ENCODE peak calls at places on chromosomes 2 and 18, in nine cellular contexts. P is hepatocyte; K is neuronal stem cell; B is HL-60; Q is WERI-Rb-1; X is HFF-Myc; G is CD8-positive, alpha-beta memory T cell; V is skeletal muscle cell; H is HCT116. E is an unnamed sample.

GRCh38 chr2:161418715-161419337 is 2.7 kb downstream of the TBR1 start:
- DNase-seq in Q (no peak), X (no peak), B (peak), K (peak), P (peak), G (no peak), H (no peak), V (no peak), E (peak)

GRCh38 chr2:101114815-101115214 is 36.4 kb downstream of the TBC1D8 start:
- DNase-seq in P (no peak), V (no peak), K (no peak), Q (peak), X (no peak), H (no peak), G (no peak), B (peak), E (no peak)

GRCh38 chr2:207848545-207848928 is 78.8 kb upstream of the FZD5 start:
- DNase-seq in G (no peak), B (no peak), H (no peak), V (no peak), P (no peak), X (no peak), Q (no peak), K (no peak), E (no peak)

GRCh38 chr18:407825-408224 is 92.7 kb downstream of the COLEC12 start:
- DNase-seq in Q (no peak), H (no peak), B (no peak), G (no peak), V (no peak), P (no peak), K (no peak), X (no peak), E (no peak)

GRCh38 chr2:7572460-7572859 is 655.2 kb downstream of the RNF144A start:
- DNase-seq in V (no peak), B (no peak), Q (no peak), X (no peak), P (no peak), K (no peak), G (peak), H (no peak), E (no peak)

GRCh38 chr2:42234056-42234455 is 64.9 kb downstream of the EML4 start:
- DNase-seq in B (no peak), K (no peak), Q (no peak), H (no peak), V (no peak), P (peak), G (no peak), X (no peak), E (no peak)

GRCh38 chr2:73588177-73588576 is 54.0 kb downstream of the NAT8 start:
- DNase-seq in G (no peak), K (no peak), Q (no peak), B (no peak), V (no peak), X (no peak), P (no peak), H (no peak), E (peak)

GRCh38 chr2:1843646-1844045 is 99.3 kb upstream of the PXDN start:
- DNase-seq in Q (no peak), B (no peak), V (no peak), G (no peak), K (no peak), X (no peak), P (no peak), H (no peak), E (no peak)

GRCh38 chr2:232454630-232455029 is 1.3 kb upstream of the ALPI start:
- DNase-seq in G (no peak), V (no peak), Q (no peak), X (no peak), P (peak), B (no peak), K (no peak), H (no peak), E (no peak)

GRCh38 chr2:61582191-61582590 is 44.0 kb upstream of the XPO1 start:
- DNase-seq in G (no peak), K (no peak), H (no peak), V (no peak), X (no peak), P (no peak), B (no peak), Q (no peak), E (no peak)

GRCh38 chr2:31318360-31319336 is 84.7 kb downstream of the EHD3 start:
- DNase-seq in X (no peak), Q (no peak), K (no peak), P (no peak), H (no peak), G (no peak), V (no peak), B (peak), E (no peak)

GRCh38 chr2:85445316-85446295 is 27.1 kb downstream of the SH2D6 start:
- DNase-seq in X (no peak), H (no peak), V (no peak), Q (no peak), P (peak), G (no peak), K (no peak), B (no peak), E (peak)

GRCh38 chr2:95388091-95388692 is 14.3 kb upstream of the FAHD2A start:
- DNase-seq in G (no peak), H (no peak), P (no peak), K (no peak), V (no peak), Q (no peak), X (no peak), B (no peak), E (no peak)

GRCh38 chr2:120346667-120347358 is 877 bp downstream of the INHBB start:
- DNase-seq in B (peak), H (no peak), Q (no peak), G (no peak), K (no peak), V (peak), P (peak), X (no peak), E (no peak)

GRCh38 chr2:207771421-207771820 is 1.7 kb upstream of the FZD5 start:
- DNase-seq in Q (no peak), V (no peak), P (no peak), X (no peak), H (no peak), B (no peak), K (no peak), G (no peak), E (no peak)

GRCh38 chr18:45335644-45336043 is 279.6 kb upstream of the SLC14A2 start:
- DNase-seq in H (no peak), V (no peak), P (no peak), Q (no peak), K (no peak), G (no peak), B (no peak), X (no peak), E (no peak)

GRCh38 chr2:114729025-114729424 is 286.6 kb downstream of the DPP10 start:
- DNase-seq in V (no peak), G (no peak), K (no peak), H (no peak), Q (peak), X (no peak), P (peak), B (no peak), E (no peak)

GRCh38 chr2:12819098-12819465 is 102.3 kb downstream of the TRIB2 start:
- DNase-seq in B (peak), V (peak), H (no peak), Q (no peak), K (no peak), G (no peak), X (peak), P (peak), E (peak)

GRCh38 chr2:101689120-101689827 is 8.2 kb upstream of the MAP4K4 start:
- DNase-seq in P (no peak), K (no peak), Q (no peak), B (no peak), G (no peak), V (no peak), X (no peak), H (no peak), E (no peak)

GRCh38 chr2:163970058-163970806 is 234.4 kb upstream of the FIGN start:
- DNase-seq in X (no peak), P (no peak), H (no peak), Q (no peak), K (no peak), B (no peak), G (no peak), V (no peak), E (no peak)

GRCh38 chr2:195536863-195537262 is 120.2 kb upstream of the SLC39A10 start:
- DNase-seq in Q (no peak), B (no peak), V (no peak), G (no peak), K (no peak), H (no peak), P (no peak), X (no peak), E (no peak)

GRCh38 chr2:26675651-26676255 is 16.8 kb upstream of the KCNK3 start:
- DNase-seq in G (no peak), P (no peak), K (no peak), H (no peak), B (no peak), X (no peak), V (no peak), Q (peak), E (no peak)

GRCh38 chr18:22424564-22424963 is 6.8 kb upstream of the CTAGE1 start:
- DNase-seq in V (no peak), P (no peak), H (no peak), Q (no peak), B (no peak), X (no peak), G (no peak), K (no peak), E (no peak)

GRCh38 chr2:232889876-232890401 is 19.9 kb downstream of the SNORC start:
- DNase-seq in Q (no peak), B (no peak), X (no peak), V (no peak), P (peak), H (no peak), K (no peak), G (no peak), E (no peak)

GRCh38 chr2:14387332-14387731 is 245.2 kb upstream of the LRATD1 start:
- DNase-seq in K (no peak), G (no peak), X (no peak), P (no peak), H (no peak), Q (no peak), B (no peak), V (no peak), E (no peak)

GRCh38 chr2:43737097-43737854 is 36.6 kb upstream of the DYNC2LI1 start:
- DNase-seq in G (no peak), X (no peak), Q (no peak), V (peak), B (no peak), H (peak), K (no peak), P (peak), E (no peak)

GRCh38 chr2:225157052-225157451 is 114.8 kb upstream of the DOCK10 start:
- DNase-seq in P (no peak), H (no peak), X (no peak), Q (no peak), B (no peak), K (no peak), V (no peak), G (no peak), E (no peak)

GRCh38 chr18:57446322-57446721 is 11.1 kb downstream of the ONECUT2 start:
- DNase-seq in G (no peak), H (no peak), B (peak), V (no peak), K (no peak), P (no peak), Q (peak), X (no peak), E (no peak)

GRCh38 chr2:30113617-30114293 is 33.1 kb upstream of the YPEL5 start:
- DNase-seq in K (no peak), Q (no peak), V (peak), H (no peak), X (peak), B (no peak), G (no peak), P (peak), E (peak)

GRCh38 chr18:38256366-38256765 is 690.8 kb upstream of the CELF4 start:
- DNase-seq in X (no peak), V (no peak), B (no peak), K (no peak), H (no peak), G (no peak), Q (no peak), P (no peak), E (no peak)

GRCh38 chr2:144890828-144891227 is 370.9 kb upstream of the ZEB2 start:
- DNase-seq in K (no peak), B (no peak), V (no peak), P (peak), Q (no peak), H (peak), X (no peak), G (no peak), E (peak)

GRCh38 chr2:207865210-207865609 is 95.5 kb upstream of the FZD5 start:
- DNase-seq in G (no peak), B (no peak), V (no peak), H (no peak), X (no peak), K (no peak), P (no peak), Q (no peak), E (no peak)

DNA sequence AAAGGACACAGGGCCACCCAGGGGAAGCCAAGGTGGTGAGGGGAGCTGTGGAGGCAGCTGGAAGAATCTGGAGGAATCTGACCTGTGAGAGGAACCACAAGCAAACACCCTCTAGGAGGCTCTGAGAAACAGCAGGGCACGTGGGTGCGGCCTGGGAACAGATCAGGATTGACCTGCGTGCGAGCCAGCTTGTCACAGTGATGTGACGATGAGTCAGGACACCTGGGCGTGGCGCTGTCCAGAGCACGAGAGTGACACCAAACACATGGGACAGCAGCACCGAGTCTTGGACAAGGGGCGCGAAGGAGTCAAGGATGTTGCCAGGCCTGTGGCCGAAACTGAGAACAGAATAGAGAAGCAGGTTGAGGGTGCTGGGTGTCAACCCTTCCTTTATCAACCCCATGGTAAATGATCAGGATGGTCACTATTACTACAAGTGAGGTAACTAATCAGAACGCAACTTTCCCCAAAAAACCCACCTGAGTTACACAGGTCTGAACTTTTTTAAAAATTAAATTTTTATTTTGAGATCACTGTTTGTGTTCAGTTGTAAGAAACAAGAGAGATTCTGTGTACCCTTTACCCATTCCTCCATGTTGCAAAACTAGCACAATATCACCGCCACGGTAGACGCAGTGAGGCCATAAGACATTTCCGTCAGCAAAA is 637 bp upstream of the SFT2D3 start:
- DNase-seq in K (peak), P (peak), H (peak), V (no peak), G (no peak), B (peak), Q (peak), X (no peak), E (no peak)
- H3K4me3 ChIP-seq in K (peak), P (peak), H (peak), V (peak), G (peak), B (peak), Q (peak), X (peak), E (peak)

GRCh38 chr2:36379710-36380448 is 24.3 kb downstream of the CRIM1 start:
- DNase-seq in Q (no peak), G (no peak), H (no peak), X (no peak), K (no peak), B (no peak), V (no peak), P (no peak), E (no peak)
- H3K4me3 ChIP-seq in Q (no peak), G (no peak), H (no peak), X (no peak), K (no peak), B (no peak), V (no peak), P (no peak), E (no peak)

GRCh38 chr18:39453356-39453755 is 1887.8 kb upstream of the CELF4 start:
- DNase-seq in K (no peak), V (no peak), P (no peak), G (no peak), B (no peak), X (no peak), H (no peak), Q (no peak), E (no peak)

GRCh38 chr18:39454866-39455265 is 1889.3 kb upstream of the CELF4 start:
- DNase-seq in B (no peak), V (no peak), K (no peak), P (no peak), X (no peak), Q (no peak), H (no peak), G (no peak), E (no peak)

GRCh38 chr18:39455300-39455699 is 1889.7 kb upstream of the CELF4 start:
- DNase-seq in G (no peak), X (no peak), V (peak), P (peak), Q (no peak), K (no peak), B (no peak), H (no peak), E (no peak)

GRCh38 chr18:39450958-39451357 is 1885.4 kb upstream of the CELF4 start:
- DNase-seq in V (no peak), K (no peak), H (no peak), Q (no peak), X (no peak), P (no peak), G (no peak), B (no peak), E (no peak)

GRCh38 chr18:39453882-39454281 is 1888.3 kb upstream of the CELF4 start:
- DNase-seq in P (peak), G (no peak), B (no peak), X (no peak), Q (no peak), H (no peak), K (no peak), V (peak), E (no peak)
- H3K4me3 ChIP-seq in P (no peak), G (no peak), B (no peak), X (no peak), Q (no peak), H (no peak), K (no peak), V (peak), E (no peak)

GRCh38 chr18:31723639-31723997 is 37.1 kb downstream of the SLC25A52 start:
- DNase-seq in V (no peak), H (no peak), B (no peak), G (no peak), P (no peak), X (no peak), K (no peak), Q (no peak), E (no peak)

GRCh38 chr18:31721596-31721995 is 37.2 kb upstream of the B4GALT6 start:
- DNase-seq in H (no peak), G (no peak), B (no peak), P (no peak), Q (no peak), K (no peak), X (no peak), V (peak), E (no peak)

GRCh38 chr18:31722369-31722957 is 38.1 kb upstream of the B4GALT6 start:
- DNase-seq in X (peak), G (peak), B (peak), P (peak), Q (peak), H (peak), V (peak), K (peak), E (peak)

GRCh38 chr18:31720867-31721266 is 36.5 kb upstream of the B4GALT6 start:
- DNase-seq in X (no peak), V (peak), Q (no peak), G (no peak), B (no peak), K (no peak), P (no peak), H (no peak), E (no peak)

DNA sequence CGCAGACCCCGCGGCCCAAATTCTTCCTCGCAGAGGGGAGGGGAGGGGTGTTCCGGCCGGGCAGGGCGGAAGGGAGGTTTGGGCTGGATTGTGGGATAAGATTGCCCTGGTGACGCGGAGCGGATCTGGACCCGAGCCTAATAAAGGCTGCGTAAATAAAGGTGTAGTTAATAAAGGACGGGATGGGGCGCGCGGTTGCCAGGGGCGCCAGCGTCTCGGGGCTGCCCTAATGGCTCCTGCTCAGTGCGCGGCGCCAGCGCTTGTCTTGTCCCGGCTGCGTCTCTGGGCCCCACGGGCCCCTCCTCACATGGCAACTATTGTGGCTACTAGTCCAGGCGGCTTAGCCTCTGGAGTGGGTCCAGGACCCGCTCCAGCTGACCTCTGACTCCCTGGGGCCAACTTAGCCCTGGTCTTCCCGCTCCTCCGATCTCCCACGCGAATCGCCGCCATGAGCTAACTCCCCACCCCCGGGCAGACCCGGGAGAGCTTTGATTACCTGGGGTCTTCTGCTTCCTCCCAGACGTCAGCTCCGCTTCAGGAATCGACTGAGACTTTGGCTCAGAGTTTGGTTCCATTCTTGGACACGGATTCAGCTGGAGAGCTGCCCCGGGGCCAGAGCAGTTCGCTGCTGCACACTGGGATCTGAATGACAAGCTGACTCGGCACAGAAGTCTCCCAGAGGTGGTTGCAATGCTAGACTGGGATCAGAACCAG is 36.5 kb downstream of the SLC25A52 start:
- DNase-seq in B (no peak), H (no peak), V (no peak), K (no peak), X (no peak), Q (no peak), P (no peak), G (no peak), E (no peak)
- H3K4me3 ChIP-seq in B (peak), H (no peak), V (peak), K (no peak), X (peak), Q (no peak), P (no peak), G (no peak), E (no peak)

GRCh38 chr18:10036479-10036878 is 122.7 kb downstream of the VAPA start:
- DNase-seq in K (no peak), X (no peak), V (no peak), Q (no peak), B (no peak), H (no peak), G (no peak), P (no peak), E (no peak)
- H3K4me3 ChIP-seq in K (no peak), X (no peak), V (no peak), Q (no peak), B (no peak), H (no peak), G (no peak), P (no peak), E (no peak)

GRCh38 chr18:63179422-63179821 is 140.1 kb downstream of the BCL2 start:
- DNase-seq in Q (no peak), G (no peak), X (no peak), H (no peak), V (no peak), B (no peak), K (no peak), P (no peak), E (no peak)

GRCh38 chr18:63177822-63178525 is 141.6 kb downstream of the BCL2 start:
- DNase-seq in P (peak), B (no peak), H (no peak), Q (no peak), G (no peak), K (no peak), X (no peak), V (peak), E (peak)

GRCh38 chr18:63177259-63177658 is 142.3 kb downstream of the BCL2 start:
- DNase-seq in X (no peak), G (no peak), B (no peak), V (no peak), H (no peak), P (no peak), Q (no peak), K (no peak), E (no peak)

GRCh38 chr18:63180333-63180732 is 139.2 kb downstream of the BCL2 start:
- DNase-seq in Q (no peak), V (no peak), X (no peak), G (no peak), K (no peak), H (no peak), B (no peak), P (no peak), E (no peak)

GRCh38 chr18:63178526-63178880 is 141.1 kb downstream of the BCL2 start:
- DNase-seq in H (no peak), P (peak), K (no peak), B (peak), V (peak), G (no peak), X (no peak), Q (no peak), E (peak)
- H3K4me3 ChIP-seq in H (no peak), P (no peak), K (no peak), B (no peak), V (peak), G (no peak), X (no peak), Q (no peak), E (peak)

DNA sequence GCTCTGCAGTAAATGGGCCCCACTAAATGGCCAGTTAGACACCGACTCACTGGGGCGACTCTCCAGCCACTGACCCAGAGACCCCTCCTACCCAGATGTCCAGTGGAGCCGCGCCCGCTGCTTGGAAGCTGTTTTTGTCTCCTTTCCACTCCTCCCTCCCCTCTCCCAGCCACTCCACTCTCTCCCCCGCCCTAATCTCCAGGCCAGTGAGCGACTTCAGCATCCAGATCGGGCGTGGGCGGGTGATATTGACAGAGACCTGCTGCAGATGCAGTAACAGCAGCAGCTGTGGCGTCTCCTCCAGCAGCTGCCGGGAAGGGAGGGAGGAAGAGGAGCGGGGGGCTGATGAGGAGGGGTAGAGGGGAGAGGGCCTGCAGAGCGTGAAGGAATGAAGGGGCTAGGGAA is at the start of gene SCN7A:
- DNase-seq in V (peak), G (no peak), Q (peak), P (peak), B (no peak), X (peak), K (peak), H (no peak), E (peak)
- H3K4me3 ChIP-seq in V (peak), G (no peak), Q (peak), P (no peak), B (no peak), X (peak), K (peak), H (no peak), E (peak)

E was measured in SJCRH30.